ENCODE peak calls at places on chromosome 7, in eight cellular contexts. W, T, O, D, N, J, S and K are unnamed samples.

GRCh38 chr7:120456699-120457098 is 183.7 kb downstream of the KCND2 start:
- DNase-seq in W (no peak), T (no peak), O (no peak), D (no peak), N (no peak), J (no peak), S (no peak), K (no peak)

GRCh38 chr7:88184848-88185304 is 35.0 kb downstream of the SRI start:
- DNase-seq in W (peak; percentile 37), T (no peak), O (no peak), D (peak; percentile 84), N (no peak), J (peak; percentile 61), S (no peak), K (no peak)

GRCh38 chr7:55094122-55094690 is 75.4 kb downstream of the EGFR start:
- DNase-seq in W (no peak), T (no peak), O (no peak), D (no peak), N (no peak), J (no peak), S (no peak), K (no peak)

GRCh38 chr7:155229548-155230168 is 68.0 kb upstream of the INSIG1 start:
- DNase-seq in W (no peak), T (peak; percentile 15), O (no peak), D (peak; percentile 57), N (no peak), J (no peak), S (no peak), K (no peak)

GRCh38 chr7:142010952-142011548 is 15.4 kb downstream of the MGAM start:
- DNase-seq in W (no peak), T (no peak), O (no peak), D (no peak), N (no peak), J (no peak), S (no peak), K (no peak)

GRCh38 chr7:10022957-10023356 is 950.7 kb upstream of the PHF14 start:
- DNase-seq in W (no peak), T (no peak), O (peak; percentile 72), D (no peak), N (peak; percentile 62), J (peak; percentile 65), S (peak; percentile 6), K (no peak)

GRCh38 chr7:65731562-65732035 is 141.3 kb upstream of the VKORC1L1 start:
- DNase-seq in W (peak; percentile 69), T (no peak), O (peak; percentile 84), D (peak; percentile 1), N (peak; percentile 73), J (no peak), S (peak; percentile 22), K (no peak)

GRCh38 chr7:113209449-113210203 is 91.3 kb upstream of the SMIM30 start:
- DNase-seq in W (no peak), T (no peak), O (peak; percentile 9), D (no peak), N (no peak), J (no peak), S (peak; percentile 36), K (no peak)

GRCh38 chr7:55185941-55186609 is 167.3 kb downstream of the EGFR start:
- DNase-seq in W (peak; percentile 28), T (peak; percentile 85), O (no peak), D (peak; percentile 93), N (no peak), J (peak; percentile 97), S (peak; percentile 88), K (no peak)

GRCh38 chr7:90966346-90966745 is 297.9 kb upstream of the FZD1 start:
- DNase-seq in W (no peak), T (no peak), O (peak; percentile 16), D (no peak), N (no peak), J (no peak), S (no peak), K (peak; percentile 5)

GRCh38 chr7:11424006-11424405 is 408.0 kb downstream of the THSD7A start:
- DNase-seq in W (no peak), T (no peak), O (no peak), D (no peak), N (no peak), J (no peak), S (no peak), K (no peak)

GRCh38 chr7:95250591-95250990 is 73.7 kb downstream of the PON1 start:
- DNase-seq in W (no peak), T (no peak), O (no peak), D (no peak), N (no peak), J (no peak), S (no peak), K (no peak)

GRCh38 chr7:106757846-106758245 is 96.9 kb upstream of the CCDC71L start:
- DNase-seq in W (no peak), T (no peak), O (no peak), D (peak; percentile 39), N (no peak), J (no peak), S (peak; percentile 60), K (no peak)

GRCh38 chr7:140229591-140230516 is 53.1 kb upstream of the KDM7A start:
- DNase-seq in W (no peak), T (no peak), O (peak; percentile 69), D (no peak), N (peak; percentile 59), J (no peak), S (no peak), K (no peak)

GRCh38 chr7:128755816-128756476 is 16.8 kb downstream of the CALU start:
- DNase-seq in W (no peak), T (no peak), O (no peak), D (peak; percentile 91), N (no peak), J (no peak), S (peak; percentile 92), K (no peak)

GRCh38 chr7:156751319-156751718 is 110.7 kb downstream of the RNF32 start:
- DNase-seq in W (no peak), T (peak; percentile 17), O (no peak), D (peak; percentile 99), N (no peak), J (peak; percentile 85), S (peak; percentile 82), K (no peak)

DNA sequence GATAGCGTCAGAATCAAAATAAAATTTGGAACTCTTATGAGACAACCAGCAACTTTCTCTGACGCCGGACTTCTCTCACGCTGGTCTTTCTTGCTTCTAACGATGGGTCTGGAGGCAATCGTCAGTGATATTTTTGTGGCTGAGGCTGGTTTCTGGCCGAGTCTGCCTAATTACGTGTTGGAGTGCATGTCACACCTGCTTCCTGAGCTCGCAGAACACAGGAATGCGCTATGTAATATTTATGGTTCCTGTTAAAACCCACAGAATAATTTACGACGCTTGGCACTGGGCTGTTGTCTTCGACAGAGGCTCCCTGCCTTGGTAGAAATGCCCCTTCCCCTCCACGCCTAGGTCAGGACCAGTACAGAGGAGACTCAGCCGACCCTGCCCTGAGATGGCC is 64.9 kb downstream of the NPTX2 start:
- DNase-seq in W (no peak), T (no peak), O (no peak), D (no peak), N (no peak), J (no peak), S (no peak), K (peak; percentile 48)
- H3K4me3 ChIP-seq in W (no peak overlapping the region), T (no peak overlapping the region), O (no peak overlapping the region), D (no peak overlapping the region), N (no peak overlapping the region), J (no peak overlapping the region), S (no peak overlapping the region), K (no peak overlapping the region)

DNA sequence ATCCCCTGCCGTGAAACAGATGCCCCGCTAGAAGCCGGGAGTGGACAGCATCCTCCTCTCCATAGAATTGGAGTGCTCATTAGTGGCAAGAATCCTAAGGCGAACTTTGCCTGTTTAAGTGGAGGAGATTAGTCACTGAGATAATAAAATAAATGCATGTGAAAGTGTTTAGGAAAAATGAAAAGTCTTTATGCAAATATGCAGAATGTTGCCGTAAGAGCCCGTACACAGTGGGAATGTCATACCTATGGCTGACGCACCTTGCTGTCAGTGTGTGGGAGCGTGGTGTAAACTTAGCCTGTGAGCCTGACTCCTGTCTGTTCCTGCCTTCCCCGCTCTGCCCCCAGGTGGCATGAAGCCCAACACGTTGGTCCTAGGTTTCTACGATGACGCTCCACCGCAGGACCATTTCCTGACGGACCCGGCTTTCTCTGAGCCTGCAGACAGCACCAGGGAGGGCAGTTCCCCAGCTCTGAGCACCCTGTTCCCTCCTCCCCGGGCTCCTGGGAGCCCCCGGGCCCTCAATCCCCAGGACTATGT is 1.7 kb upstream of the TRIP6 start:
- DNase-seq in W (no peak), T (no peak), O (peak; percentile 58), D (peak; percentile 79), N (no peak), J (peak; percentile 95), S (no peak), K (no peak)
- H3K4me2 ChIP-seq in W (no peak overlapping the region), T (no peak overlapping the region), O (no peak overlapping the region), D (peak overlapping the region; percentile 48), N (no peak overlapping the region), J (peak overlapping the region; percentile 82), S (no peak overlapping the region), K (no peak overlapping the region)

DNA sequence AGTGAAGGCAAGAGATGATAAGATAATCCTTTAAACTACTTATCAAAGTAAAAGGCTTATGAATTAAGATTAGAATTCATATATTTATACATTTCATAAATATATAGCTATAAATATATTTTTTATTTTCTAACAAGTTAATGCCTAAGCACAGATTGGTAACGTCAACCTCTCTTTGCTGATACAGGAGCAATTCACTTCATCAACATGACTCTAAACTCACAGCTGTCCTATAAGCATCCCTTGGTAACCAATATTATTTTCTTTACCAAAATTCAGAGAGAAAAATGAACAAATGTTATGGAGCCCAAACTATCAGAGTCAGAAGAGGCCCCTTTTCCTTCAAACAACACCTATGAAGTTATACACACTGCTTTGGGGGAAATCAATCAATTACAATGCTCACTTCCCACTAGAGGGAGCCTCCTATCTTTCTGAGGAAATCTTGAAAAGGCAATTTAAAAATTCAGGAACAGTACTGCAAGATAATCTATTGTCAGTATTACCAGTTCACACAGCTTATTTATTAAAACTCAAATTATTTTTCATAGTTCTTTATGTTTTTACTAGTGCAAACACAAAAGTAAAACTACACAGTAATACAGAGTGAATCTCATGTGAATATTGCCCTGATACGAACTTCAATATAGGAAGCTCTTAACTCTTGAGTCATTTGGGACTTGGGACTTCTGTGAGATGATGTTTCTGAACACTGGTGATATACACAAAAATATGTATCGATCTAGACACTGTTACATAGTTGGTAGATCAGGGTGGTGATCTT is 51.0 kb upstream of the NOBOX start:
- DNase-seq in W (no peak), T (no peak), O (peak; percentile 45), D (no peak), N (no peak), J (no peak), S (peak; percentile 6), K (no peak)
- TF ChIP-seq CTCF in W (peak; percentile 10), T (no peak), O (peak; percentile 74), D (peak; percentile 18), N (peak; percentile 44), J (peak; percentile 68), S (peak; percentile 9), K (peak; percentile 60)

GRCh38 chr7:115060095-115060830 is 138.4 kb downstream of the MDFIC start:
- DNase-seq in W (no peak), T (no peak), O (no peak), D (no peak), N (no peak), J (no peak), S (peak; percentile 54), K (no peak)
- H3K4me3 ChIP-seq in W (no peak overlapping the region), T (no peak overlapping the region), O (no peak overlapping the region), D (no peak overlapping the region), N (no peak overlapping the region), J (no peak overlapping the region), S (no peak overlapping the region), K (no peak overlapping the region)